ENCODE peak calls at places on chromosomes 13 and 19, in eight cellular contexts. M is EL; L is activated CD4-positive, alpha-beta T cell treated with anti-CD3 and anti-CD28 coated beads for 1 hour; E is heart right ventricle; O is AG04449; S is choroid plexus epithelial cell; G is tibial artery; B is brain microvascular endothelial cell. A is an unnamed sample.

GRCh38 chr19:35609881-35610353 is 2.6 kb upstream of the HAUS5 start:
- DNase-seq in E (no peak), S (no peak), O (no peak), B (no peak), M (no peak), G (no peak), L (no peak), A (no peak)

GRCh38 chr13:33639158-33639557 is 178.8 kb upstream of the RFC3 start:
- DNase-seq in G (peak; percentile 74), B (peak; percentile 44), S (peak; percentile 89), M (peak; percentile 72), E (no peak), O (peak; percentile 26), L (no peak), A (peak; percentile 97)

GRCh38 chr19:16698914-16699313 is 20.7 kb upstream of the NWD1 start:
- DNase-seq in G (no peak), O (no peak), E (peak; percentile 63), M (no peak), L (no peak), S (no peak), B (no peak), A (no peak)

GRCh38 chr19:29092712-29093552 is 120.0 kb downstream of the UQCRFS1 start:
- DNase-seq in O (no peak), G (no peak), S (no peak), E (no peak), L (no peak), M (no peak), B (no peak), A (no peak)

GRCh38 chr13:77620138-77620537 is 77.3 kb upstream of the SLAIN1 start:
- DNase-seq in L (no peak), E (no peak), S (no peak), G (no peak), B (no peak), O (no peak), M (no peak), A (no peak)

GRCh38 chr19:15869109-15869555 is 28.7 kb downstream of the CYP4F2 start:
- DNase-seq in L (peak; percentile 25), O (no peak), G (no peak), M (peak; percentile 26), B (peak; percentile 7), E (peak; percentile 15), S (peak; percentile 20), A (no peak)

GRCh38 chr13:23504188-23504587 is 66.0 kb upstream of the TNFRSF19 start:
- DNase-seq in M (peak; percentile 91), G (no peak), O (no peak), E (no peak), B (peak; percentile 19), S (no peak), L (no peak), A (peak; percentile 45)

GRCh38 chr19:46201413-46202310 is 27.9 kb upstream of the IGFL1 start:
- DNase-seq in E (no peak), B (no peak), M (peak; percentile 12), O (no peak), S (no peak), G (no peak), L (no peak), A (no peak)

GRCh38 chr13:77980592-77980991 is 62.0 kb upstream of the EDNRB start:
- DNase-seq in S (peak; percentile 71), E (peak; percentile 18), M (peak; percentile 62), G (no peak), B (peak; percentile 70), O (no peak), L (no peak), A (peak; percentile 0)

GRCh38 chr19:48918801-48919247 is 14.7 kb upstream of the DHDH start:
- DNase-seq in S (peak; percentile 20), M (peak; percentile 34), G (no peak), E (no peak), L (no peak), B (no peak), O (no peak), A (no peak)

GRCh38 chr13:43799191-43799590 is 12.4 kb upstream of the ENOX1 start:
- DNase-seq in M (no peak), O (no peak), L (no peak), G (no peak), E (no peak), S (no peak), B (no peak), A (no peak)

GRCh38 chr13:31629085-31629785 is 110.1 kb upstream of the RXFP2 start:
- DNase-seq in M (peak; percentile 64), B (peak; percentile 76), O (no peak), S (peak; percentile 33), L (no peak), E (no peak), G (no peak), A (no peak)

GRCh38 chr13:59266478-59267063 is 897.2 kb downstream of the DIAPH3 start:
- DNase-seq in M (no peak), E (no peak), O (no peak), G (no peak), B (no peak), L (no peak), S (peak; percentile 24), A (no peak)

GRCh38 chr19:18657590-18658365 is 20.9 kb downstream of the KLHL26 start:
- DNase-seq in G (peak; percentile 98), O (no peak), M (peak; percentile 63), L (no peak), S (peak; percentile 93), B (peak; percentile 95), E (peak; percentile 84), A (no peak)

GRCh38 chr19:15288146-15288963 is 44.0 kb downstream of the BRD4 start:
- DNase-seq in S (no peak), B (no peak), O (no peak), G (peak; percentile 72), L (no peak), E (no peak), M (peak; percentile 54), A (no peak)

GRCh38 chr19:7292950-7293794 is 1.0 kb downstream of the INSR start:
- DNase-seq in G (peak; percentile 80), E (peak; percentile 34), M (no peak), B (no peak), S (no peak), O (no peak), L (no peak), A (no peak)

GRCh38 chr13:27264181-27264580 is 6.4 kb upstream of the RASL11A start:
- DNase-seq in S (peak; percentile 82), O (no peak), E (peak; percentile 33), L (no peak), B (peak; percentile 56), G (no peak), M (no peak), A (peak; percentile 64)

GRCh38 chr13:29802621-29803020 is 47.8 kb downstream of the UBL3 start:
- DNase-seq in G (no peak), S (peak; percentile 5), O (no peak), B (no peak), L (no peak), E (no peak), M (peak; percentile 13), A (peak; percentile 16)

GRCh38 chr19:49787746-49788145 is 20.9 kb downstream of the AP2A1 start:
- DNase-seq in B (no peak), M (no peak), L (no peak), O (no peak), G (no peak), S (no peak), E (no peak), A (no peak)

GRCh38 chr19:12425501-12426274 is 15.1 kb downstream of the ZNF443 start:
- DNase-seq in M (no peak), S (no peak), G (no peak), O (no peak), B (no peak), L (no peak), E (no peak), A (no peak)

GRCh38 chr13:42110410-42111155 is 62.1 kb downstream of the DGKH start:
- DNase-seq in G (no peak), B (peak; percentile 64), S (peak; percentile 90), M (peak; percentile 74), O (peak; percentile 23), E (peak; percentile 34), L (no peak), A (peak; percentile 39)

GRCh38 chr19:58518261-58519086 is 1.1 kb downstream of the ZBTB45 start:
- DNase-seq in E (no peak), G (no peak), S (no peak), O (no peak), L (no peak), M (peak; percentile 8), B (no peak), A (no peak)

GRCh38 chr13:44573790-44574465 is 2.2 kb downstream of the TSC22D1 start:
- DNase-seq in G (no peak), S (peak; percentile 78), O (no peak), M (peak; percentile 60), B (peak; percentile 65), L (no peak), E (no peak), A (no peak)

GRCh38 chr19:41551711-41552110 is 24.3 kb upstream of the CEACAM21 start:
- DNase-seq in S (no peak), M (no peak), B (no peak), L (no peak), E (no peak), O (no peak), G (no peak), A (no peak)

GRCh38 chr13:75666646-75667351 is 30.7 kb downstream of the LMO7 start:
- DNase-seq in O (no peak), S (peak; percentile 79), G (no peak), B (peak; percentile 48), E (no peak), L (no peak), M (peak; percentile 59), A (no peak)